ENCODE peak calls at places on chromosome 1, in eight cellular contexts. C is suprapubic skin, I is right lobe of liver, A is stomach, M is A549, N is tibial nerve, H is uterus, E is upper lobe of left lung. D is an unnamed sample.

GRCh38 chr1:17831619-17832018 is 76.5 kb downstream of the ACTL8 start:
- DNase-seq in C (no peak), I (no peak), A (no peak), M (peak; percentile 7), N (no peak), H (no peak), E (no peak), D (peak; percentile 35)

GRCh38 chr1:225962440-225962975 is 21.5 kb upstream of the LEFTY2 start:
- DNase-seq in C (no peak), I (no peak), A (peak; percentile 60), M (peak; percentile 71), N (no peak), H (peak; percentile 14), E (peak; percentile 91), D (peak; percentile 34)

GRCh38 chr1:31054958-31055481 is 10.5 kb downstream of the PUM1 start:
- DNase-seq in C (no peak), I (no peak), A (no peak), M (no peak), N (no peak), H (no peak), E (no peak), D (no peak)

GRCh38 chr1:39499668-39500067 is 8.2 kb downstream of the BMP8A start:
- DNase-seq in C (no peak), I (no peak), A (no peak), M (no peak), N (no peak), H (peak; percentile 43), E (no peak), D (peak; percentile 90)

GRCh38 chr1:182616130-182617074 is 12.2 kb upstream of the RGS16 start:
- DNase-seq in C (peak; percentile 89), I (peak; percentile 80), A (peak; percentile 86), M (no peak), N (peak; percentile 61), H (peak; percentile 67), E (peak; percentile 84), D (peak; percentile 69)

GRCh38 chr1:178774263-178774662 is 49.2 kb downstream of the RALGPS2 start:
- DNase-seq in C (no peak), I (no peak), A (no peak), M (peak; percentile 21), N (no peak), H (no peak), E (no peak), D (no peak)

GRCh38 chr1:92310185-92310597 is 11.3 kb downstream of the RPAP2 start:
- DNase-seq in C (no peak), I (no peak), A (no peak), M (no peak), N (no peak), H (no peak), E (no peak), D (no peak)

GRCh38 chr1:57623039-57623790 is 199.4 kb upstream of the DAB1 start:
- DNase-seq in C (no peak), I (no peak), A (no peak), M (no peak), N (no peak), H (no peak), E (peak; percentile 37), D (peak; percentile 38)

GRCh38 chr1:196651637-196652215 is at the start of gene CFH:
- DNase-seq in C (no peak), I (no peak), A (no peak), M (peak; percentile 23), N (peak; percentile 49), H (no peak), E (no peak), D (no peak)

GRCh38 chr1:99590578-99591209 is 55.2 kb upstream of the PALMD start:
- DNase-seq in C (no peak), I (no peak), A (no peak), M (peak; percentile 6), N (no peak), H (peak; percentile 25), E (no peak), D (peak; percentile 64)

GRCh38 chr1:238648756-238649155 is 737.6 kb upstream of the CHRM3 start:
- DNase-seq in C (no peak), I (no peak), A (no peak), M (no peak), N (no peak), H (no peak), E (no peak), D (no peak)
- H3K9me3 ChIP-seq in C (no peaks in the 10 kb centered on the region), I (no peaks in the 10 kb centered on the region), A (no peaks in the 10 kb centered on the region), M (no peaks in the 10 kb centered on the region), N (no peaks in the 10 kb centered on the region), H (no peaks in the 10 kb centered on the region), E (no peaks in the 10 kb centered on the region), D (no peaks in the 10 kb centered on the region)

GRCh38 chr1:203036135-203036534 is 9.8 kb downstream of the PPFIA4 start:
- DNase-seq in C (no peak), I (no peak), A (no peak), M (no peak), N (no peak), H (no peak), E (no peak), D (no peak)

GRCh38 chr1:203034422-203035110 is 8.3 kb downstream of the PPFIA4 start:
- DNase-seq in C (no peak), I (no peak), A (no peak), M (no peak), N (no peak), H (no peak), E (no peak), D (no peak)

GRCh38 chr1:203036537-203036936 is 10.2 kb downstream of the PPFIA4 start:
- DNase-seq in C (no peak), I (no peak), A (no peak), M (no peak), N (no peak), H (no peak), E (no peak), D (no peak)

GRCh38 chr1:203033917-203034316 is 7.6 kb downstream of the PPFIA4 start:
- DNase-seq in C (no peak), I (no peak), A (no peak), M (no peak), N (no peak), H (no peak), E (no peak), D (no peak)

GRCh38 chr1:203035111-203036000 is 9.1 kb downstream of the PPFIA4 start:
- DNase-seq in C (no peak), I (no peak), A (no peak), M (no peak), N (no peak), H (no peak), E (no peak), D (peak; percentile 29)
- TF ChIP-seq POLR2A in C (no peak), I (no peak), A (no peak), M (no peak), N (no peak), H (no peak), E (no peak), D (no peak)

GRCh38 chr1:79186260-79186659 is 179.7 kb upstream of the ADGRL4 start:
- DNase-seq in C (no peak), I (no peak), A (no peak), M (no peak), N (no peak), H (no peak), E (no peak), D (no peak)

GRCh38 chr1:79193211-79194079 is 186.9 kb upstream of the ADGRL4 start:
- DNase-seq in C (no peak), I (no peak), A (no peak), M (peak; percentile 18), N (no peak), H (peak; percentile 19), E (no peak), D (no peak)

GRCh38 chr1:79188371-79188770 is 181.8 kb upstream of the ADGRL4 start:
- DNase-seq in C (no peak), I (no peak), A (no peak), M (no peak), N (no peak), H (no peak), E (no peak), D (no peak)

GRCh38 chr1:79190074-79190473 is 183.5 kb upstream of the ADGRL4 start:
- DNase-seq in C (no peak), I (no peak), A (no peak), M (no peak), N (no peak), H (no peak), E (no peak), D (no peak)
- H3K4me3 ChIP-seq in C (no peak overlapping the region), I (no peak overlapping the region), A (no peak overlapping the region), M (no peak overlapping the region), N (no peak overlapping the region), H (no peak overlapping the region), E (no peak overlapping the region), D (no peak overlapping the region)

GRCh38 chr1:85137660-85138059 is 63.2 kb downstream of the SYDE2 start:
- DNase-seq in C (no peak), I (peak; percentile 91), A (peak; percentile 93), M (peak; percentile 28), N (no peak), H (no peak), E (peak; percentile 86), D (peak; percentile 38)

GRCh38 chr1:85132078-85132715 is 68.6 kb downstream of the SYDE2 start:
- DNase-seq in C (no peak), I (no peak), A (no peak), M (no peak), N (no peak), H (no peak), E (no peak), D (no peak)

GRCh38 chr1:85135456-85135798 is 65.4 kb downstream of the SYDE2 start:
- DNase-seq in C (no peak), I (no peak), A (no peak), M (no peak), N (no peak), H (no peak), E (no peak), D (no peak)

GRCh38 chr1:85134583-85135455 is 66.0 kb downstream of the SYDE2 start:
- DNase-seq in C (no peak), I (peak; percentile 62), A (no peak), M (no peak), N (no peak), H (no peak), E (no peak), D (no peak)

DNA sequence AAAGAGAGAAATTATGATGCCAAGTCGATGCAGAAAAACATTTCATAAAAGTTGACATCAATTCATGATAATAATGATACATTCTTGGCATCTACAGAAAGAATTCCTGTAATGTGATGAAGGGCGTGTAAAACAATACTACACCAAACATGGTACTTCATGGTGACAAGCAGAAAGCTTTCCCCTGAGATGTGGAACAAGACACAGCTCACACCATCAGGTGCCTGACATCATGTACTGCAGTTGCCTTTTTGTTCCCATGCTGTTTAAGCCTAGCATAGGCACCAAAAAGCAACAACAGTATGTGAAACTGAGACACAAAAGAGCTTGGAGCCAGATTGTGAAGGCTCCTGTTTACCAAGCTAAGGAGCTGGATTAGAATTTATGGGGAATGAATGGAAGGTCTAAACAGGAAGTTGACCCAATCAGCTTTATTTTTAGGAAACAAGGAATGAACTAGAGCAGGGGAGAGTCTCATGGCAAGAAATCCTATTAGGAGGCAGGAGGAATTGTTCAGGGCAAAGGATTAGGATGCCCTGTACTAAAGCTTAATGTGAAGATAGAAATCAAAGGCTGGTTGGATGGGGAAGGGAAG is 67.2 kb downstream of the SYDE2 start:
- DNase-seq in C (no peak), I (no peak), A (no peak), M (no peak), N (no peak), H (no peak), E (no peak), D (no peak)
- H3K9me3 ChIP-seq in C (no peaks in the 10 kb centered on the region), I (no peaks in the 10 kb centered on the region), A (no peaks in the 10 kb centered on the region), M (no peaks in the 10 kb centered on the region), N (no peaks in the 10 kb centered on the region), H (no peaks in the 10 kb centered on the region), E (no peaks in the 10 kb centered on the region), D (no peaks in the 10 kb centered on the region)